ENCODE peak calls at places on chromosomes 3 and 15, in nine cellular contexts. W, Q, G, Z, D, C, J, F and L are unnamed samples.

GRCh38 chr15:55917881-55918296 is 75.5 kb downstream of the NEDD4 start:
- DNase-seq in F (no peak), J (peak; percentile 91), G (no peak), D (peak; percentile 92), Z (no peak), Q (peak; percentile 37), W (no peak), C (peak; percentile 27), L (peak; percentile 35)

GRCh38 chr3:42979044-42979962 is at the start of gene GASK1A:
- DNase-seq in F (no peak), W (peak; percentile 85), Z (peak; percentile 23), G (peak; percentile 72), Q (peak; percentile 25), D (no peak), J (no peak), C (peak; percentile 55), L (no peak)

GRCh38 chr3:119149484-119149883 is 3.5 kb downstream of the TEX55 start:
- DNase-seq in F (no peak), C (no peak), G (no peak), J (peak; percentile 75), D (no peak), Z (no peak), W (no peak), Q (no peak), L (no peak)

GRCh38 chr15:99618941-99619411 is 53.2 kb downstream of the MEF2A start:
- DNase-seq in D (no peak), G (no peak), W (no peak), Q (no peak), Z (no peak), F (no peak), J (no peak), C (peak; percentile 16), L (no peak)

GRCh38 chr15:69193948-69194827 is 33.8 kb downstream of the GLCE start:
- DNase-seq in D (peak; percentile 55), F (no peak), C (no peak), J (no peak), W (no peak), Q (no peak), G (no peak), Z (no peak), L (no peak)

GRCh38 chr3:190615607-190616006 is 101.7 kb downstream of the IL1RAP start:
- DNase-seq in Q (no peak), Z (no peak), C (no peak), F (no peak), J (no peak), G (no peak), W (no peak), D (no peak), L (no peak)

GRCh38 chr3:10437995-10438901 is 67.1 kb downstream of the ATP2B2 start:
- DNase-seq in F (no peak), G (no peak), J (no peak), Z (no peak), C (peak; percentile 49), D (no peak), Q (peak; percentile 93), W (no peak), L (no peak)

GRCh38 chr15:69893863-69894262 is 203.9 kb downstream of the TLE3 start:
- DNase-seq in Q (peak; percentile 79), C (peak; percentile 9), F (no peak), W (no peak), D (no peak), J (no peak), Z (no peak), G (peak; percentile 54), L (no peak)

GRCh38 chr3:24259901-24260512 is 234.6 kb downstream of the THRB start:
- DNase-seq in D (no peak), Z (no peak), Q (peak; percentile 83), C (no peak), F (no peak), J (no peak), G (no peak), W (no peak), L (peak; percentile 47)

GRCh38 chr3:118817748-118818165 is 216.9 kb downstream of the IGSF11 start:
- DNase-seq in W (no peak), J (peak; percentile 70), C (peak; percentile 63), G (no peak), Q (no peak), Z (peak; percentile 33), D (peak; percentile 40), F (peak; percentile 11), L (peak; percentile 64)

GRCh38 chr3:44396200-44397171 is 57.9 kb downstream of the TCAIM start:
- DNase-seq in J (no peak), W (no peak), D (no peak), C (no peak), Z (no peak), G (no peak), Q (no peak), F (no peak), L (no peak)

GRCh38 chr3:16885588-16885903 is 791 bp downstream of the PLCL2 start:
- DNase-seq in D (no peak), G (no peak), Z (no peak), W (no peak), Q (peak; percentile 62), C (no peak), F (no peak), J (no peak), L (peak; percentile 18)

GRCh38 chr3:10622456-10622855 is 117.1 kb upstream of the ATP2B2 start:
- DNase-seq in C (no peak), D (no peak), W (no peak), J (no peak), Z (no peak), G (no peak), F (no peak), Q (no peak), L (no peak)

GRCh38 chr3:50550079-50550736 is 17.3 kb downstream of the C3orf18 start:
- DNase-seq in Z (peak; percentile 48), G (peak; percentile 52), J (peak; percentile 32), W (no peak), C (peak; percentile 59), D (peak; percentile 52), Q (no peak), F (peak; percentile 65), L (peak; percentile 60)

DNA sequence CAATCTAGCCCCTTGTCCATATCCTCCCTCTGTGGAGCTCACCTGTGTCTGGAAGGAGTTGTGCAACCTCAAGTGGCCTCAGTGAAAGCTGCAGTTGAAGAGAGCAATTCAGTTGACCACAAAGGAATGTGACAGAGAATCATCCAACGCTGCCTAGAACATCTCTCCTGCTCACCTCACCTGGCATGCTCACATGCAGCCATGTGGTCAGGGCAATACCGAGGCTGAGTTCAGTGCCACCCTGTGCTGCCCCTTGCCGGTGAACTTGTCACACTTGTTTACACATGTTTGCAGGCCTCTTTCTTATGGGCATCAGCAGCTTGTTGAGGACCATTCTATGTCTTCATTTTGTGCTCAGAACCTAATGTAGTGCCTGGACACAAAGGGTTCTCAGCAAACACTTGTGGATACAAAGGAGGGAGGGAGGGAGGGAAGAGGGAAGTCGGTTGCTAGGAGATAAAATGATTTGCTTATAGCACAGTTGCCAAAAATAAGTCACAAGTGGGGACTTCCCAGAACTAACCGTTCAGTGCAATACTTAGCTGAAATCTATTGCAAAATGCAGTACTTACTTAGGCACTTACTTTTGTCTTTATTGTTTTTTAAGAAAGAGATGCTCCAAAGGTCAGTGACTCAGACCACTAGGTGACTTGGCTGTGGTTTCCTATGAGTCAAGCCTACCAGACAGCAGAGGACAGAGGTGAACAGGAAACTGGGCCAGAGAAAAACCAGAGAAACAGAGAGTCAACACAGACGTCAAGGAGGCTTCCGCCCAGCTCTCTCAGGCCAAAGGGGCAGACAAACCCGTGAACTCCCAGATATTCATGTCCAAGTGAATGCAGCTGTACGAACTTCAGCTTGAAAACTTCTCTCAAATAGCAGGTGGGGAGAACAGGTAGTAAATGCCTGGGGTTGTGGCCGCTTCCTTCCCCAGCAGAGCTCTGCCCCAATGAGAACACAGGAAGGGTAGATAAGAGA is 227.8 kb upstream of the CTNNB1 start:
- DNase-seq in Q (peak; percentile 75), W (peak; percentile 93), J (peak; percentile 94), F (peak; percentile 17), Z (peak; percentile 44), C (peak; percentile 87), G (peak; percentile 86), D (peak; percentile 99), L (no peak)
- TF ChIP-seq POLR2A in Q (no peak), W (no peak), J (no peak), F (no peak), Z (no peak), C (no peak), G (no peak), D (peak; percentile 31), L (no peak)

GRCh38 chr3:172537521-172538158 is 14.4 kb upstream of the TNFSF10 start:
- DNase-seq in C (no peak), W (no peak), F (no peak), G (no peak), Q (no peak), Z (no peak), J (no peak), D (no peak), L (no peak)
- TF ChIP-seq POLR2A in C (no peak), W (no peak), F (no peak), G (no peak), Q (no peak), Z (no peak), J (no peak), D (no peak), L (no peak)

GRCh38 chr3:196633658-196634151 is 5.8 kb upstream of the NRROS start:
- DNase-seq in W (no peak), F (no peak), C (peak; percentile 62), Z (no peak), D (no peak), Q (no peak), G (no peak), J (no peak), L (peak; percentile 70)
- TF ChIP-seq POLR2A in W (no peak), F (no peak), C (peak; percentile 45), Z (no peak), D (no peak), Q (no peak), G (no peak), J (no peak), L (no peak)

GRCh38 chr15:85620321-85621044 is 174.2 kb downstream of the KLHL25 start:
- DNase-seq in Q (no peak), J (no peak), Z (no peak), G (no peak), W (no peak), F (no peak), C (no peak), D (peak; percentile 54), L (no peak)
- TF ChIP-seq POLR2A in Q (peak; percentile 43), J (no peak), Z (peak; percentile 49), G (peak; percentile 79), W (no peak), F (no peak), C (no peak), D (no peak), L (no peak)

GRCh38 chr15:38398134-38398533 is 55.8 kb upstream of the FAM98B start:
- DNase-seq in D (peak; percentile 73), Z (no peak), Q (peak; percentile 64), W (peak; percentile 74), F (no peak), G (no peak), C (no peak), J (peak; percentile 14), L (no peak)

GRCh38 chr15:38401101-38401500 is 52.8 kb upstream of the FAM98B start:
- DNase-seq in J (no peak), G (no peak), D (no peak), F (no peak), C (no peak), Z (no peak), W (no peak), Q (no peak), L (no peak)

GRCh38 chr15:38406451-38406850 is 47.5 kb upstream of the FAM98B start:
- DNase-seq in C (no peak), W (no peak), Q (no peak), Z (no peak), F (no peak), J (no peak), D (no peak), G (no peak), L (no peak)

GRCh38 chr15:38401716-38402115 is 52.2 kb upstream of the FAM98B start:
- DNase-seq in D (no peak), Q (no peak), J (no peak), Z (no peak), C (no peak), G (no peak), W (no peak), F (no peak), L (no peak)
- TF ChIP-seq POLR2A in D (no peak), Q (no peak), J (no peak), Z (no peak), C (no peak), G (no peak), W (no peak), F (no peak), L (no peak)